ENCODE peak calls at places on chromosome 5, in seven cellular contexts. L is GDM1, H is ACHN, U is kidney tubule cell, D is GM13976, B is ELR, O is HTR-8/SVneo. X is an unnamed sample.

GRCh38 chr5:12230659-12231058 is 326.4 kb upstream of the CTNND2 start:
- DNase-seq in L (no peak), H (no peak), U (no peak), D (no peak), B (no peak), O (no peak), X (no peak)

GRCh38 chr5:56279979-56280378 is 46.8 kb upstream of the ANKRD55 start:
- DNase-seq in L (no peak), H (peak), U (peak), D (no peak), B (peak), O (peak), X (no peak)

GRCh38 chr5:172909931-172910502 is 49.2 kb upstream of the RPL26L1 start:
- DNase-seq in L (no peak), H (peak), U (no peak), D (no peak), B (peak), O (no peak), X (no peak)

GRCh38 chr5:36090033-36090432 is 23.4 kb upstream of the UGT3A2 start:
- DNase-seq in L (peak), H (peak), U (peak), D (no peak), B (peak), O (no peak), X (no peak)

GRCh38 chr5:132069561-132069960 is 4.0 kb upstream of the CSF2 start:
- DNase-seq in L (no peak), H (no peak), U (no peak), D (peak), B (no peak), O (no peak), X (no peak)

GRCh38 chr5:35183243-35183955 is 46.9 kb downstream of the PRLR start:
- DNase-seq in L (no peak), H (peak), U (peak), D (peak), B (peak), O (peak), X (peak)

GRCh38 chr5:107340631-107341030 is 330.1 kb downstream of the EFNA5 start:
- DNase-seq in L (no peak), H (no peak), U (peak), D (no peak), B (no peak), O (no peak), X (no peak)

GRCh38 chr5:147822686-147823491 is 8.6 kb downstream of the SPINK1 start:
- DNase-seq in L (peak), H (peak), U (peak), D (peak), B (peak), O (peak), X (no peak)

GRCh38 chr5:17415282-17415681 is 82.7 kb upstream of the TAF11L2 start:
- DNase-seq in L (no peak), H (no peak), U (no peak), D (no peak), B (no peak), O (no peak), X (no peak)

GRCh38 chr5:134132372-134133212 is 18.1 kb downstream of the TCF7 start:
- DNase-seq in L (no peak), H (no peak), U (no peak), D (peak), B (no peak), O (no peak), X (no peak)

GRCh38 chr5:59007460-59008063 is 424.7 kb downstream of the RAB3C start:
- DNase-seq in L (no peak), H (peak), U (peak), D (peak), B (peak), O (peak), X (no peak)

GRCh38 chr5:151684690-151685361 is 1.9 kb downstream of the SPARC start:
- DNase-seq in L (no peak), H (peak), U (peak), D (no peak), B (peak), O (peak), X (no peak)

GRCh38 chr5:149822310-149822709 is 92.2 kb downstream of the PPARGC1B start:
- DNase-seq in L (no peak), H (no peak), U (no peak), D (no peak), B (no peak), O (no peak), X (no peak)

GRCh38 chr5:980001-980588 is 28.5 kb upstream of the NKD2 start:
- DNase-seq in L (no peak), H (no peak), U (no peak), D (no peak), B (peak), O (no peak), X (no peak)